ENCODE peak calls at places on chromosomes 5 and 9, in five cellular contexts. Q is astrocyte, F is RWPE1, O is A673, X is GM13977. Y is an unnamed sample.

GRCh38 chr5:158948376-158948775 is 151.3 kb downstream of the EBF1 start:
- DNase-seq in X (no peak), F (no peak), Q (no peak), O (no peak), Y (no peak)

GRCh38 chr5:107047048-107047447 is 623.7 kb downstream of the EFNA5 start:
- DNase-seq in X (no peak), O (no peak), F (no peak), Q (no peak), Y (no peak)

GRCh38 chr9:29730096-29730621 is 2156.9 kb upstream of the C9orf72 start:
- DNase-seq in Q (no peak), X (no peak), F (no peak), O (no peak), Y (no peak)

GRCh38 chr5:73792687-73793320 is 166.8 kb downstream of the ARHGEF28 start:
- DNase-seq in X (peak; percentile 52), F (peak; percentile 80), Q (peak; percentile 42), O (peak; percentile 75), Y (peak; percentile 73)

GRCh38 chr9:127746959-127747569 is 12.0 kb upstream of the TOR2A start:
- DNase-seq in O (no peak), F (no peak), Q (no peak), X (no peak), Y (no peak)

GRCh38 chr5:171400169-171400568 is 12.5 kb downstream of the NPM1 start:
- DNase-seq in F (no peak), Q (no peak), O (no peak), X (no peak), Y (no peak)

GRCh38 chr9:27548055-27548741 is 18.6 kb upstream of the MOB3B start:
- DNase-seq in Q (peak; percentile 5), X (no peak), O (peak; percentile 21), F (peak; percentile 45), Y (no peak)

GRCh38 chr9:16247188-16247875 is 623.1 kb downstream of the BNC2 start:
- DNase-seq in X (no peak), F (peak; percentile 34), O (no peak), Q (peak; percentile 80), Y (no peak)

GRCh38 chr5:147712583-147712982 is 69.9 kb downstream of the JAKMIP2 start:
- DNase-seq in F (no peak), O (peak; percentile 64), X (no peak), Q (no peak), Y (no peak)

GRCh38 chr9:110198357-110198756 is 9.6 kb downstream of the C9orf152 start:
- DNase-seq in X (no peak), O (no peak), Q (no peak), F (no peak), Y (no peak)

GRCh38 chr9:127634021-127634420 is 21.9 kb downstream of the STXBP1 start:
- DNase-seq in F (no peak), O (peak; percentile 45), X (no peak), Q (no peak), Y (no peak)

GRCh38 chr5:128084228-128085167 is 932 bp downstream of the SLC12A2 start:
- DNase-seq in X (peak; percentile 52), O (peak; percentile 4), Q (peak; percentile 52), F (peak; percentile 50), Y (peak; percentile 36)

GRCh38 chr5:155936520-155937406 is 390.2 kb upstream of the SGCD start:
- DNase-seq in F (no peak), Q (no peak), X (no peak), O (no peak), Y (no peak)

GRCh38 chr5:95709967-95710650 is 21.0 kb upstream of the RHOBTB3 start:
- DNase-seq in X (no peak), O (no peak), Q (no peak), F (no peak), Y (no peak)

GRCh38 chr9:35415769-35416427 is 74.0 kb upstream of the RUSC2 start:
- DNase-seq in Q (no peak), F (no peak), X (no peak), O (no peak), Y (no peak)

GRCh38 chr9:135033487-135033886 is 54.0 kb upstream of the OLFM1 start:
- DNase-seq in O (no peak), F (no peak), X (no peak), Q (no peak), Y (no peak)

GRCh38 chr9:127949827-127950512 is 12.3 kb upstream of the DPM2 start:
- DNase-seq in X (no peak), Q (no peak), F (no peak), O (no peak), Y (no peak)

GRCh38 chr9:75001719-75002421 is 26.2 kb downstream of the CARNMT1 start:
- DNase-seq in F (peak; percentile 40), O (peak; percentile 85), X (peak; percentile 38), Q (peak; percentile 66), Y (no peak)

GRCh38 chr9:14535161-14535930 is 157.9 kb downstream of the ZDHHC21 start:
- DNase-seq in F (no peak), Q (no peak), O (no peak), X (no peak), Y (no peak)

GRCh38 chr9:38159599-38159998 is 90.6 kb upstream of the SHB start:
- DNase-seq in Q (no peak), F (no peak), X (no peak), O (no peak), Y (no peak)

GRCh38 chr9:78363221-78363620 is 66.3 kb downstream of the PSAT1 start:
- DNase-seq in F (no peak), X (no peak), O (no peak), Q (peak; percentile 34), Y (no peak)

GRCh38 chr5:5340206-5340729 is 82.2 kb upstream of the ICE1 start:
- DNase-seq in F (peak; percentile 90), X (no peak), Q (peak; percentile 95), O (peak; percentile 97), Y (peak; percentile 38)

GRCh38 chr5:76025069-76025468 is 58.1 kb upstream of the SV2C start:
- DNase-seq in O (no peak), Q (no peak), F (no peak), X (no peak), Y (no peak)

GRCh38 chr5:90408571-90409317 is 812 bp downstream of the CETN3 start:
- DNase-seq in F (no peak), X (no peak), Q (no peak), O (peak; percentile 1), Y (peak; percentile 3)

GRCh38 chr5:134659456-134659855 is 10.9 kb downstream of the SEC24A start:
- DNase-seq in Q (no peak), O (no peak), F (no peak), X (no peak), Y (no peak)

GRCh38 chr9:127761061-127761460 is 17.4 kb downstream of the SH2D3C start:
- DNase-seq in X (no peak), Q (no peak), O (no peak), F (no peak), Y (no peak)

GRCh38 chr5:147898875-147899401 is 7.4 kb downstream of the C5orf46 start:
- DNase-seq in Q (peak; percentile 77), F (peak; percentile 28), O (no peak), X (no peak), Y (no peak)

GRCh38 chr5:128019391-128019790 is 64.2 kb upstream of the SLC12A2 start:
- DNase-seq in Q (no peak), F (no peak), O (no peak), X (no peak), Y (no peak)

GRCh38 chr9:26301659-26302058 is 590.9 kb downstream of the CAAP1 start:
- DNase-seq in O (no peak), F (no peak), X (no peak), Q (no peak), Y (no peak)

DNA sequence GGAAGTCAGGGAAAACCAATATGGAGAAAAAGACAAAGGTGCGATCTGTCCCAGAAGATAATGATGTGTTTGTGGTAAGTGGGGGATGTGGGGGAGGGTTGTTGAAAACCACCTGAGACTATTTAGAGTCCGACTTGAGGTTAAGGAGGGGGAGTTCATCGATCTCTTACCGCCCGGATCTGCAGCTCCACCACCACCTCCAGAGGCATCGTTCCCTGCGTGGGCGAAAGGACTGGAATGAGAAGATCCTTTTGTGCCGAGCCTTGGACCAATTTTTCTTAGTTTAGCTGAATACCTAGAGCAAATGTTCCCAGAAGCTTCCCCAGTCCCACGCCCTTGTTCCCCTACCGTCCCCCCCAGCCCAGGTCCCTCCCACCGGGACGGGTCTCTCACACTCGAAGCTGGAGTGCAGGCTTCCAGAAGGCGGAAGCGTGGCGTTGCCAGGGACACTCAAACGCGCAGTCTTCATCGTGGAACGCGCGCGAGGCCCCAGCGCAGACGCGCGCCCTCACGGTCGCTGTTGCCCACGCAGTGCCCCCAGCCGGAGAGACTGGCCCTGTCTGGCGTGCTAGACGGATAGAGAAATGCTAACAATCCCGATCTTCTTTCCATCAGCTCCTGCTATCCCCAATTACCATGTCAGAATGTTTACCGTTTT is at the start of gene SPATA6L:
- DNase-seq in Q (peak; percentile 33), X (peak; percentile 59), O (peak; percentile 85), F (no peak), Y (peak; percentile 31)
- TF ChIP-seq CTCF in Q (no peak), X (peak; percentile 22), O (no peak), F (peak; percentile 14), Y (no peak)

GRCh38 chr5:69079556-69079955 is 14.3 kb upstream of the SLC30A5 start:
- DNase-seq in X (no peak), Q (no peak), O (no peak), F (no peak), Y (no peak)
- TF ChIP-seq CTCF in X (no peak), Q (no peak), O (no peak), F (no peak), Y (no peak)

DNA sequence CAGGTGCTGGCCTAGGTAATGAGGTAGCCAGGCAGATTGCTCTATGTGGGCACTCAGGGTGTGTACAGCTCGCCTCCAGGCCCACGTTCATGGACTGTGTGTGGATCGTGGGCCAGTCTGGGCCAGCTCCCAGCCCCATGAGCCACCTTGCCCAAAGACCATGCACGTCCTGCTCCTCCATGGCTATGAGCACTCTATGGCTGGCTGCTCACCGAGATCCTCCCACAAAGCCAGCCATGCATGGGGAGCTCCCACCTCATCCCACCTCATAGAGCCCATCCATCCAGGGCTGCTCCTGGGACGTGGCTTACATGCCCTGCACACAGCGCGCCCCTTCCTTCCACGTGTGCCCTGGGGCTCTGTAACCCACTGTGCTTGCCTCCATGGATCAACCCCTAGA is 262.5 kb upstream of the IRX1 start:
- DNase-seq in X (no peak), Q (no peak), O (no peak), F (no peak), Y (no peak)
- TF ChIP-seq CTCF in X (no peak), Q (no peak), O (no peak), F (no peak), Y (no peak)

DNA sequence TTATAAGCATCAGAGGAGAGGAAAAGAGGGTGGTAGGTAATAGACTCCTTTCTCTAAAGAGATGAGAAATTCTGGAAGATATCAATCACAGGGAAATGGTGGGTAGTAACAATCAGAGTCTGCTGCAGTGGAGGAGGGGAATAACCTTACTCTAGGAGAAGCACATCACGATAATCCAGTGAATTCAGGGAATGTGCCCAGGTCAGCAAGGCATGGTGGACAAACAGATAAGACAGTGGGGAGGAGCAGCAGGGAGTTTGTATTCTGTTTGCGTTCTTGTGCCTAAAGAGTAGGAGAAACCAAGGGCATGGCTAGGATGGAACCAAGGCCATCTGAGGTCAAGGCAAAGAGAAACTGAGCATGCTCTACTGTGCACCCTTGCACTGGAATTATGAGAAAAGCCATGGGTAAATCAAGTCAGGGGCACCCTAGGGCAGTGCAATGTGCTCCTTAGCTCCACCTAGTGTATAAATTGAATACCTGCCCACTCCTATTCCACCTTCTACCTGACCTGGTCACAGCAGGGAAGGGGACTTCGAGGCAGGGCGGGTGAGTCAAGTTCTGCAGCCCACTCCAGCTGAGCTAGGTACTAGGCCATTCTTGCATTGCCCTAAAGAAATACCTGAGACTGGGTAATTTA is 31.6 kb downstream of the RETREG1 start:
- DNase-seq in O (no peak), F (peak; percentile 40), X (no peak), Q (no peak), Y (no peak)
- TF ChIP-seq CTCF in O (peak; percentile 61), F (peak; percentile 55), X (peak; percentile 52), Q (peak; percentile 10), Y (peak; percentile 49)

Y was measured in neural crest cell.